ENCODE peak calls at places on chromosomes 13 and 19, in seven cellular contexts. F is A172; U is stimulated activated CD4-positive, alpha-beta T cell treated with anti-CD3 and anti-CD28 coated beads, Interleukin-4, amount 100 ng/mL, for 48 hours; V is ELF-1; X is SW480; Y is BJ; P is endothelial cell. J is an unnamed sample.
A peak's percentile ranks its signal among the peaks of the same experiment; 100 is the strongest.

GRCh38 chr13:29933401-29933800 is 83.0 kb upstream of the UBL3 start:
- DNase-seq in Y (no peak), U (no peak), X (no peak), V (no peak), P (no peak), F (no peak), J (no peak)

GRCh38 chr19:45463241-45463640 is 4.6 kb upstream of the FOSB start:
- DNase-seq in X (no peak), F (no peak), V (no peak), Y (no peak), U (no peak), P (no peak), J (no peak)

GRCh38 chr13:110960219-110960618 is 45.4 kb upstream of the ANKRD10 start:
- DNase-seq in F (no peak), V (no peak), P (no peak), Y (no peak), X (no peak), U (no peak), J (no peak)

GRCh38 chr19:4870025-4870700 is 2.7 kb upstream of the PLIN3 start:
- DNase-seq in P (no peak), F (peak; percentile 99), U (no peak), X (peak; percentile 89), V (peak; percentile 88), Y (peak; percentile 83), J (no peak)

GRCh38 chr13:50365300-50365682 is 350.0 kb downstream of the KCNRG start:
- DNase-seq in F (no peak), X (no peak), V (no peak), P (no peak), Y (no peak), U (no peak), J (no peak)

GRCh38 chr19:12092065-12092867 is 27.7 kb downstream of the ZNF844 start:
- DNase-seq in V (peak; percentile 96), P (no peak), U (peak; percentile 71), Y (peak; percentile 47), X (no peak), F (no peak), J (peak; percentile 93)

GRCh38 chr13:71240906-71241305 is 626.1 kb downstream of the DACH1 start:
- DNase-seq in X (peak; percentile 23), Y (no peak), P (no peak), V (no peak), U (no peak), F (peak; percentile 1), J (no peak)

GRCh38 chr19:4910594-4911273 is 1.4 kb downstream of the UHRF1 start:
- DNase-seq in X (peak; percentile 77), U (no peak), Y (no peak), V (peak; percentile 49), F (peak; percentile 69), P (no peak), J (peak; percentile 55)

GRCh38 chr19:28999733-29000433 is 213.1 kb downstream of the UQCRFS1 start:
- DNase-seq in X (no peak), U (no peak), F (no peak), Y (no peak), P (no peak), V (no peak), J (peak; percentile 40)

GRCh38 chr13:95494082-95494681 is 58.3 kb upstream of the CLDN10 start:
- DNase-seq in P (peak; percentile 52), Y (peak; percentile 9), V (no peak), F (peak; percentile 52), U (no peak), X (peak; percentile 50), J (no peak)

GRCh38 chr19:41876847-41877489 is at the start of gene CD79A:
- DNase-seq in V (no peak), Y (no peak), P (no peak), F (no peak), U (no peak), X (no peak), J (no peak)

GRCh38 chr19:41919948-41920712 is 8.1 kb downstream of the ERFL start:
- DNase-seq in F (no peak), V (no peak), X (no peak), Y (no peak), U (no peak), P (no peak), J (no peak)

GRCh38 chr19:10760268-10760944 is 42.5 kb downstream of the DNM2 start:
- DNase-seq in U (peak; percentile 24), X (peak; percentile 81), F (peak; percentile 53), Y (no peak), P (no peak), V (no peak), J (peak; percentile 80)

GRCh38 chr19:28024920-28025319 is 1188.0 kb downstream of the UQCRFS1 start:
- DNase-seq in U (no peak), X (no peak), F (no peak), Y (no peak), P (no peak), V (no peak), J (no peak)

GRCh38 chr19:49403404-49404187 is 15.5 kb downstream of the KASH5 start:
- DNase-seq in F (no peak), P (no peak), Y (no peak), V (peak; percentile 90), U (no peak), X (peak; percentile 73), J (peak; percentile 37)

GRCh38 chr13:35107535-35107934 is 165.5 kb downstream of the NBEA start:
- DNase-seq in V (no peak), Y (no peak), U (no peak), X (no peak), F (no peak), P (no peak), J (no peak)

GRCh38 chr13:27354379-27354778 is 70.0 kb upstream of the GTF3A start:
- DNase-seq in Y (no peak), X (no peak), V (no peak), U (no peak), F (peak; percentile 16), P (no peak), J (no peak)

GRCh38 chr19:38977445-38978314 is 2.1 kb upstream of the FBXO17 start:
- DNase-seq in V (peak; percentile 59), U (peak; percentile 50), Y (no peak), F (peak; percentile 28), P (no peak), X (no peak), J (no peak)

GRCh38 chr13:26946675-26947342 is 186.2 kb upstream of the GPR12 start:
- DNase-seq in U (no peak), P (no peak), V (no peak), F (peak; percentile 75), Y (no peak), X (peak; percentile 82), J (peak; percentile 52)

GRCh38 chr13:58573742-58574141 is 942.2 kb downstream of the PCDH17 start:
- DNase-seq in Y (no peak), F (no peak), P (no peak), X (no peak), U (no peak), V (no peak), J (no peak)

GRCh38 chr13:43787998-43788397 is 1.2 kb upstream of the ENOX1 start:
- DNase-seq in P (peak; percentile 54), Y (no peak), V (no peak), U (no peak), F (no peak), X (peak; percentile 68), J (peak; percentile 58)

GRCh38 chr19:48560095-48560530 is 8.1 kb downstream of the SULT2B1 start:
- DNase-seq in Y (no peak), X (no peak), V (peak; percentile 53), F (no peak), P (no peak), U (no peak), J (no peak)

GRCh38 chr19:17605761-17606745 is 50.6 kb downstream of the COLGALT1 start:
- DNase-seq in U (peak; percentile 85), F (peak; percentile 83), Y (peak; percentile 29), P (peak; percentile 76), V (peak; percentile 98), X (peak; percentile 71), J (peak; percentile 93)

GRCh38 chr13:110506859-110507566 is 54.5 kb downstream of the RAB20 start:
- DNase-seq in X (peak; percentile 76), U (no peak), F (no peak), Y (no peak), V (no peak), P (no peak), J (no peak)

GRCh38 chr13:48896312-48896711 is 79.4 kb upstream of the FNDC3A start:
- DNase-seq in P (no peak), X (peak; percentile 30), Y (no peak), V (no peak), U (no peak), F (peak; percentile 29), J (no peak)

GRCh38 chr13:106311004-106311403 is 224.5 kb downstream of the EFNB2 start:
- DNase-seq in F (no peak), U (no peak), X (peak; percentile 76), Y (no peak), P (no peak), V (no peak), J (no peak)

GRCh38 chr19:55697698-55698097 is 22.7 kb downstream of the EPN1 start:
- DNase-seq in U (no peak), V (no peak), Y (no peak), F (no peak), P (no peak), X (no peak), J (no peak)

GRCh38 chr19:12689581-12690216 is 1.9 kb downstream of the GNG14 start:
- DNase-seq in Y (no peak), X (no peak), F (no peak), U (no peak), P (no peak), V (no peak), J (no peak)

GRCh38 chr13:21069561-21070004 is 8.2 kb upstream of the LATS2 start:
- DNase-seq in V (no peak), U (no peak), X (peak; percentile 24), P (no peak), Y (peak; percentile 98), F (peak; percentile 86), J (no peak)

GRCh38 chr19:39802958-39803357 is 24.3 kb downstream of the LEUTX start:
- DNase-seq in V (peak; percentile 30), U (no peak), F (no peak), X (no peak), Y (no peak), P (no peak), J (no peak)

GRCh38 chr13:75635621-75636338 is at the start of gene LMO7:
- DNase-seq in F (peak; percentile 38), P (peak; percentile 33), V (peak; percentile 71), U (peak; percentile 17), X (peak; percentile 72), Y (no peak), J (peak; percentile 49)

GRCh38 chr19:47485210-47485609 is 1.2 kb upstream of the KPTN start:
- DNase-seq in X (no peak), U (no peak), Y (no peak), V (no peak), F (no peak), P (no peak), J (no peak)

GRCh38 chr19:45768644-45769053 is 403 bp downstream of the SIX5 start:
- DNase-seq in Y (no peak), F (no peak), U (peak; percentile 35), X (no peak), V (no peak), P (peak; percentile 59), J (no peak)

GRCh38 chr13:93151277-93151676 is 75.3 kb upstream of the GPC6 start:
- DNase-seq in Y (peak; percentile 2), F (peak; percentile 37), P (no peak), X (no peak), V (no peak), U (no peak), J (no peak)

GRCh38 chr13:21528616-21529015 is 69.5 kb upstream of the ZDHHC20 start:
- DNase-seq in Y (peak; percentile 64), V (no peak), F (peak; percentile 62), X (no peak), U (no peak), P (no peak), J (no peak)

J was measured in retina.